ENCODE peak calls at places on chromosomes 4 and X, in eight cellular contexts. V is ovary, F is GM20000, Y is psoas muscle, J is progenitor cell of endocrine pancreas, I is endothelial cell of umbilical vein, Q is tibial artery, R is neural progenitor cell. H is an unnamed sample.

GRCh38 chr4:3783691-3784306 is 17.6 kb downstream of the ADRA2C start:
- DNase-seq in V (no peak), F (no peak), Y (no peak), J (no peak), I (no peak), Q (no peak), R (peak), H (peak)

GRCh38 chr4:183347586-183347985 is 25.4 kb upstream of the CLDN24 start:
- DNase-seq in V (no peak), F (no peak), Y (no peak), J (no peak), I (no peak), Q (no peak), R (no peak), H (no peak)

GRCh38 chrX:28312965-28313364 is 274.3 kb upstream of the IL1RAPL1 start:
- DNase-seq in V (no peak), F (no peak), Y (no peak), J (no peak), I (no peak), Q (no peak), R (no peak), H (no peak)

GRCh38 chr4:8916914-8917305 is 45.3 kb upstream of the HMX1 start:
- DNase-seq in V (no peak), F (no peak), Y (no peak), J (no peak), I (no peak), Q (no peak), R (no peak), H (no peak)

GRCh38 chr4:177802149-177802548 is 359.9 kb upstream of the AGA start:
- DNase-seq in V (no peak), F (no peak), Y (no peak), J (no peak), I (no peak), Q (no peak), R (no peak), H (no peak)

GRCh38 chr4:212438-213174 is 88.3 kb downstream of the ZNF718 start:
- DNase-seq in V (peak), F (no peak), Y (peak), J (peak), I (peak), Q (peak), R (peak), H (no peak)

GRCh38 chr4:77600521-77601451 is 4.8 kb upstream of the CXCL13 start:
- DNase-seq in V (no peak), F (peak), Y (no peak), J (peak), I (peak), Q (no peak), R (peak), H (peak)

GRCh38 chr4:72314869-72315268 is 254.2 kb downstream of the ADAMTS3 start:
- DNase-seq in V (no peak), F (no peak), Y (no peak), J (no peak), I (peak), Q (no peak), R (no peak), H (no peak)

GRCh38 chrX:65726708-65727107 is 59.3 kb downstream of the MSN start:
- DNase-seq in V (no peak), F (no peak), Y (no peak), J (no peak), I (no peak), Q (no peak), R (no peak), H (no peak)

GRCh38 chr4:113397114-113397701 is 347.8 kb downstream of the ANK2 start:
- DNase-seq in V (no peak), F (no peak), Y (no peak), J (no peak), I (peak), Q (no peak), R (no peak), H (no peak)

GRCh38 chr4:166460769-166461550 is 587.9 kb downstream of the TLL1 start:
- DNase-seq in V (no peak), F (no peak), Y (no peak), J (no peak), I (no peak), Q (no peak), R (no peak), H (no peak)

GRCh38 chr4:23903859-23904438 is 14.1 kb upstream of the PPARGC1A start:
- DNase-seq in V (no peak), F (no peak), Y (no peak), J (no peak), I (no peak), Q (no peak), R (no peak), H (no peak)

GRCh38 chr4:176188654-176189053 is 6.7 kb downstream of the SPATA4 start:
- DNase-seq in V (no peak), F (no peak), Y (no peak), J (no peak), I (no peak), Q (no peak), R (no peak), H (no peak)

GRCh38 chr4:52572936-52573485 is 86.1 kb downstream of the USP46 start:
- DNase-seq in V (no peak), F (no peak), Y (no peak), J (no peak), I (no peak), Q (no peak), R (no peak), H (no peak)

GRCh38 chr4:118888666-118889312 is at the start of gene SYNPO2:
- DNase-seq in V (peak), F (peak), Y (peak), J (peak), I (peak), Q (peak), R (peak), H (peak)

GRCh38 chr4:40059362-40059761 is 2.7 kb downstream of the N4BP2 start:
- DNase-seq in V (no peak), F (no peak), Y (no peak), J (no peak), I (no peak), Q (no peak), R (no peak), H (no peak)

GRCh38 chr4:173669460-173670179 is 139.6 kb upstream of the HAND2 start:
- DNase-seq in V (no peak), F (no peak), Y (no peak), J (no peak), I (no peak), Q (no peak), R (no peak), H (no peak)

GRCh38 chr4:174316954-174317353 is 33.2 kb downstream of the CEP44 start:
- DNase-seq in V (no peak), F (no peak), Y (no peak), J (no peak), I (no peak), Q (no peak), R (no peak), H (no peak)

GRCh38 chr4:138158746-138159297 is 83.3 kb downstream of the SLC7A11 start:
- DNase-seq in V (no peak), F (no peak), Y (no peak), J (no peak), I (peak), Q (no peak), R (no peak), H (no peak)

GRCh38 chr4:137519406-137519805 is 12.9 kb downstream of the PCDH18 start:
- DNase-seq in V (no peak), F (no peak), Y (no peak), J (no peak), I (peak), Q (no peak), R (no peak), H (no peak)

GRCh38 chr4:3221996-3222395 is 27.0 kb upstream of the MSANTD1 start:
- DNase-seq in V (no peak), F (no peak), Y (peak), J (no peak), I (no peak), Q (no peak), R (no peak), H (no peak)

DNA sequence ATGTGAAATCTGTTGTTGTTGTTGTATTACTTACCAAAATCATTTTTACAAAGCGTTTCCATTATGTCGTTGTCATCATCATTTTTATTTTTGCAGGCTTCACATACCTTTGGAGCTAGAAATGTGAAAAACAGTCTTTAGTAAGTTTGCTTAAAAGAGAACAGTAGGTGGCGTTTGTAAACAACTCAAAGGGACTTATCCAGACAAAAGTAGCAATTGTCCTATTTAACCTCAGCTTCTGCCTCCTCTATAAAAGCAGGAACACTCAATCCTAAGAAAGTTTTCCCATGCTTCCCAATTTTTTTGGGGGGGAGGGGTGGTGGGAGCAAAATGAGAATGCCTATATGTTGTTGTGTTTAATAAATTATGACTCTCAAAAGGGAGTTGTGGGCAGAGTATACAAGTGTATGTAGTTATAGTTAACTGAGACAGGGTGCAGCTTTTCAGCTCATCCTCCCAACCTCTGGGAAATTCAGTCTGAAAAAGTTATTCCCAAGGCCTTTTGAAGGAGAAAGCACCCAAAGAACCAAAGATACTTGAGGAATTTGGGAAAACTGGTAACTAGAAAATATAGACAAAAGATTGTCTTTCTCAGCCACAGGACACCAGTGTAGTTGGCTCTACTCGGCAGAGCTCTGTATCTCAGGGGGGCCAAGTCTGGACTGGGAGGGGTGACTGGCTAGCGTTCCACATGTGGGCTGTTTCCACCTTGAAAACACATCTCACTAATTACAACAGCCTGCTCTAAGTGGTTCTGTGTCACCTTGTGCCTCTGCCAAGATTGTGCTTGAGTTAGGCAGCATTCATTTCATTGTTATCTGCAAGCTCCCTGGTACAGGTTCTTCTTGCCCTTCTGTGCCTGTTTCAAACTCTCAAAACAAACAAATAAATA is 2.8 kb downstream of the SFRP2 start:
- DNase-seq in V (no peak), F (no peak), Y (no peak), J (no peak), I (peak), Q (no peak), R (peak), H (peak)
- TF ChIP-seq CTCF in V (no peak), F (peak), Y (peak), J (peak), I (peak), Q (peak), R (peak), H (peak)

DNA sequence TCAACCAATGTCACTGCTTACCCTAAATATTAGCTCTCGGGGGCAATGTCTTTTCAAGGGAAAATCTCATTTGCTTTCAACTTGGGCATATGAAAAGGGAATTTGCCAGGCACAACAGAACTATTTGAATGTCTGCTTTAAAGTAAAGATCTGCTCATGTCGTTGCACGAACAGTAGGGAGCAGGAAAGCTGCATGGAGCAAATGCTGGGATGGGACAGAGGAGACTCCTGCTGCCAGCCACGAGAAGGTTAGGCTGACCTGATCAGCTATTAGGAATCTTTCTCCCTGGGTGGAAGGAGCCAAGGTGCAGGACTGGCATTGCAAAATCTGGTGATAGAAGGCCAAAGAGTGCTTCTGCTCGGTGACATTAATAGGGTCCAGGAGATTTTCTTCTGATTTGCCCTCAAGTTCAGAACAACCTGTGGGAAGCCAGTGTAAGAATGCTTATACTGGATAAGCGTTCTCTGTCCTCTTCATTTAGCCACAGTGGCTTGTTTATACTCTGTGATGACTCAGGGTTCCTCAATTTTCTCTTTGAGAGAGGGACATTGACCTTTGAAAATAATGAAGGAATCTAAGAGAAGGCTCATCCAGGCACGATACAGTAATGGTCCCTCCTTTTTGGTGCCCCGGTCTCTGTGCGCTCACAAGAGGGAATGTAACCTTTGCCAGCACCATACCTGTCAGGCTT is 22.9 kb downstream of the FHL1 start:
- DNase-seq in V (peak), F (no peak), Y (no peak), J (no peak), I (peak), Q (no peak), R (no peak), H (no peak)
- TF ChIP-seq CTCF in V (no peak), F (no peak), Y (peak), J (no peak), I (peak), Q (no peak), R (no peak), H (no peak)

DNA sequence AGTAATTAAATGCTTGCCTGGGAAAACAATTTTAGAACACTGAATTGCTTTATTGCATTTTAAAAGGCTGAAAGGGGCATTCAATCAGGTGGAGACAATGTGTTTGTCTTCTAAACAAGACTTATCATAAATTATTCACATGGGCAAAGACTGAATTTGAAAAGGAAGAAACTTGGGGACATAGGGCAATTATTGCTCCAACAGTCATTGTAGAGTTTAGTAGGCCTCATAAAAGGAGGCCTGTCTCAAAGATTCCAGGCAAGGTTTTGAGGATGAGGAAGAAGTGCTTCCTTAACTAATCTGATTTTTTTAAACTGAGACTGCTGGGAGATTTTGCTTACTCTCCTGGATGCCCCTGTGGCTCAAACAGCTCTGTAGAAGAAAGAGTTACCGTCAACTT is 174.4 kb upstream of the RPS6KA3 start:
- DNase-seq in V (no peak), F (no peak), Y (no peak), J (no peak), I (no peak), Q (no peak), R (no peak), H (no peak)
- TF ChIP-seq CTCF in V (no peak), F (no peak), Y (no peak), J (no peak), I (no peak), Q (no peak), R (no peak), H (no peak)

GRCh38 chr4:139704915-139705485 is 39.4 kb downstream of the MGST2 start:
- DNase-seq in V (no peak), F (no peak), Y (no peak), J (no peak), I (peak), Q (no peak), R (no peak), H (no peak)
- TF ChIP-seq CTCF in V (no peak), F (no peak), Y (peak), J (peak), I (peak), Q (no peak), R (peak), H (no peak)

DNA sequence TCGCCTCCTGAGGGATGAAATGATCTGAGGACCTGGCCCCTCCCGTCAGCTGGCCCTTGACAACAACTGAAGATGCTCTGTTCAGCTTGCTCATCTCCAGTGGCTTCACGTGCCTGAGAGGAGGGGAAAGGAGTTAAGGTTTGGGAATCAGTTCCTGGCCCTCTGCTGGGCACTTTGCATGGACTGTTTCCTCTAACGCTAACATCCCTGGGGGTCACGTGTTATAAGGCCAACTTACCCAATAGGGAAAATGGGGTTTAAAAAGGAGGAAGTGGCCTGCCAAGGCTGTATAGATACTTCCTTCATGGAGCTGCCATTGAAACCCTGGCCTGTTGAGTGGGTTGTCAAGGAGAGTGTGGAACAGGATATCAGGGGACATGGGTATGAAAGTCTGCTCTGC is 65.6 kb downstream of the OR13H1 start:
- DNase-seq in V (no peak), F (no peak), Y (no peak), J (no peak), I (no peak), Q (no peak), R (no peak), H (no peak)
- TF ChIP-seq CTCF in V (no peak), F (no peak), Y (no peak), J (no peak), I (no peak), Q (no peak), R (no peak), H (no peak)

DNA sequence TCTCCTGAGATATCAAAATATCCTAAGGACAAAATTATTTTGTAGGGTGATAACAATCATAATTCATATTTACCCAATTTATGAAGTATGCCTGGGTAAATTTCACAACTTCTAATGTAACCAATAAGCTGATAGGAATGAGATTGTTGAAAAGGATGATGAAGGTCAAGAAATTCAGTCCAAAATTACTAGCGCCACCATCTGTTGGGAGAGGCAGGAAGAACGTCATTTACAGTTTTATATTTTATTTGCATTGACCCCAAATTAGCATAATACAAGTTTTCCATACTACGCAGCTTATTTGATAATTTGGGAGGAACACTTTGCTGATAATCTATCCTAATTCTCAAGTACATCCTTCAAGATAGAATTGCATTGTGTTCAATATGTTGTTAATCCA is 78.7 kb downstream of the ATP8A1 start:
- DNase-seq in V (no peak), F (no peak), Y (no peak), J (no peak), I (no peak), Q (no peak), R (no peak), H (no peak)
- TF ChIP-seq CTCF in V (no peak), F (no peak), Y (no peak), J (no peak), I (no peak), Q (no peak), R (peak), H (no peak)

DNA sequence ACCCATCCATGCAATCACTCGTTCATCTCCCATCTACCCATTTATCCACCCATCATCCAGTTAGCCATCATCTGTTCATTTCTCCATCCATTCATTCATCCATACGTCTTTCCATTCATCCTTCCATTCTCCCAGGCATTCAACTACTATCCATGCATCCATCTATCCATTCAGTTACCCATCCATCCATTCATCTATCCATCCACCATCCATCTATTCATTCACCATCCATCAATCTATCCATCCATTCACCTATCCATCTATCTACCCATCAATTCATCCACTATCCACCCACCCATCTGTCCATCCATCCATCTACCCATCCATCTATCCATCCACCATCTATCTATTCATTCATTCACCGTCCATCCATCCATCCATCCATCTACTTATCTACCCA is 223.3 kb downstream of the AFAP1 start:
- DNase-seq in V (no peak), F (no peak), Y (no peak), J (no peak), I (no peak), Q (no peak), R (no peak), H (no peak)
- TF ChIP-seq CTCF in V (no peak), F (no peak), Y (no peak), J (no peak), I (no peak), Q (no peak), R (no peak), H (no peak)

GRCh38 chrX:106952988-106953387 is 32.8 kb downstream of the CLDN2 start:
- DNase-seq in V (no peak), F (no peak), Y (no peak), J (no peak), I (peak), Q (no peak), R (no peak), H (no peak)
- TF ChIP-seq CTCF in V (no peak), F (no peak), Y (peak), J (peak), I (peak), Q (no peak), R (peak), H (no peak)

H was measured in GM13976.